ENCODE peak calls at places on chromosome 3, in five cellular contexts. V is amniotic stem cell, K is posterior vena cava, A is NCI-H1930, M is AML-193. H is an unnamed sample.

GRCh38 chr3:152458725-152459515 is 190.2 kb downstream of the MBNL1 start:
- DNase-seq in M (no peak), K (no peak), A (no peak), V (no peak), H (no peak)

GRCh38 chr3:57864853-57865252 is 108.7 kb downstream of the SLMAP start:
- DNase-seq in K (no peak), M (peak), A (no peak), V (no peak), H (no peak)

GRCh38 chr3:184562146-184562861 is 719 bp downstream of the EPHB3 start:
- DNase-seq in A (no peak), M (no peak), K (no peak), V (no peak), H (no peak)

GRCh38 chr3:126537730-126538281 is 13.9 kb downstream of the CHST13 start:
- DNase-seq in M (no peak), V (no peak), A (no peak), K (peak), H (no peak)

GRCh38 chr3:178971614-178972013 is 100.0 kb downstream of the ZMAT3 start:
- DNase-seq in M (no peak), A (no peak), V (no peak), K (no peak), H (no peak)

GRCh38 chr3:125108833-125109540 is 53.2 kb upstream of the HEG1 start:
- DNase-seq in V (no peak), M (no peak), K (no peak), A (no peak), H (no peak)

GRCh38 chr3:138941259-138941885 is 5.6 kb downstream of the FOXL2 start:
- DNase-seq in V (no peak), M (peak), K (peak), A (peak), H (no peak)

GRCh38 chr3:150970665-150971327 is 1.7 kb downstream of the CLRN1 start:
- DNase-seq in K (no peak), M (no peak), V (no peak), A (no peak), H (no peak)

GRCh38 chr3:150447631-150448465 is 39.8 kb downstream of the TSC22D2 start:
- DNase-seq in A (no peak), K (no peak), V (no peak), M (no peak), H (no peak)

GRCh38 chr3:195557327-195557726 is 14.2 kb upstream of the PPP1R2 start:
- DNase-seq in K (no peak), A (no peak), V (no peak), M (no peak), H (no peak)